ENCODE peak calls at places on chromosomes 6 and 20, in seven cellular contexts. U is H7; C is CD4-positive, alpha-beta T cell; A is naive thymus-derived CD4-positive, alpha-beta T cell; M is PC-9; T is GM23338; Q is ovary. B is an unnamed sample.

GRCh38 chr20:48198951-48199431 is 413.7 kb upstream of the SULF2 start:
- DNase-seq in U (no peak), C (no peak), A (no peak), M (no peak), T (no peak), Q (no peak), B (no peak)

GRCh38 chr20:58985656-58986055 is 4.6 kb downstream of the NELFCD start:
- DNase-seq in U (no peak), C (no peak), A (no peak), M (no peak), T (no peak), Q (no peak), B (no peak)

GRCh38 chr6:82380566-82381185 is 17.1 kb downstream of the TPBG start:
- DNase-seq in U (no peak), C (no peak), A (no peak), M (no peak), T (no peak), Q (no peak), B (no peak)

GRCh38 chr6:37822851-37823682 is 3.5 kb downstream of the ZFAND3 start:
- DNase-seq in U (no peak), C (no peak), A (no peak), M (no peak), T (peak; percentile 51), Q (no peak), B (no peak)

GRCh38 chr6:27312146-27312949 is at the start of gene POM121L2:
- DNase-seq in U (peak; percentile 87), C (peak; percentile 52), A (peak; percentile 60), M (peak; percentile 87), T (peak; percentile 92), Q (peak; percentile 28), B (peak; percentile 66)

GRCh38 chr20:3134151-3134550 is 25.5 kb downstream of the FASTKD5 start:
- DNase-seq in U (no peak), C (no peak), A (no peak), M (no peak), T (no peak), Q (no peak), B (no peak)

GRCh38 chr20:17896247-17896723 is 72.3 kb downstream of the SNX5 start:
- DNase-seq in U (peak; percentile 24), C (no peak), A (no peak), M (no peak), T (no peak), Q (no peak), B (no peak)

GRCh38 chr6:46325561-46326525 is 155.1 kb upstream of the ENPP5 start:
- DNase-seq in U (peak; percentile 44), C (no peak), A (no peak), M (no peak), T (peak; percentile 36), Q (peak; percentile 36), B (peak; percentile 3)

GRCh38 chr6:20915626-20916025 is 381.4 kb downstream of the CDKAL1 start:
- DNase-seq in U (no peak), C (no peak), A (no peak), M (no peak), T (no peak), Q (no peak), B (no peak)

GRCh38 chr6:66396145-66396544 is 689.1 kb upstream of the EYS start:
- DNase-seq in U (no peak), C (no peak), A (no peak), M (no peak), T (no peak), Q (no peak), B (no peak)

GRCh38 chr6:150720774-150721233 is 121.1 kb downstream of the PLEKHG1 start:
- DNase-seq in U (no peak), C (no peak), A (no peak), M (peak; percentile 45), T (peak; percentile 43), Q (no peak), B (peak; percentile 66)

GRCh38 chr6:84836366-84836765 is 72.0 kb upstream of the TBX18 start:
- DNase-seq in U (no peak), C (no peak), A (no peak), M (no peak), T (no peak), Q (no peak), B (no peak)

GRCh38 chr6:157019115-157019628 is 242.0 kb downstream of the ARID1B start:
- DNase-seq in U (no peak), C (no peak), A (no peak), M (no peak), T (peak; percentile 56), Q (no peak), B (no peak)

DNA sequence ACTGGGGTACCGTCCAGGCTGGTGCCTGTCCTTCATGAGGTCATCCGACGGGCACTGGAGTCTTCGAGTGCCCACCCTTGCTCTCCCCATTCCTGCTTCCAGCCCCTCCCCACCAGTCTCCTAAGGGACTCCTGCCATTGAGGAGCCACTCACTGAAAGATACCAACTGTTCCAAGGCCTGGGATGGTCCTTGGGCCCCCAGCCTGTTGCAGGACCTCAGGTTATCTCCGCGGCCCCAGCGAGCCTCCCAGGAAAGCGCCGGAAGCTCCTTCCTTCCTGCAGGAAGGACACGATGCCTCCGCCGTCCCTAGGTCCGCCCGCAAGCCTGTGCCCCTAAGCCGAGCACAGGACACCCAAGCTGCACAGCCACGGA is 1.2 kb downstream of the NKAIN4 start:
- DNase-seq in U (no peak), C (no peak), A (no peak), M (no peak), T (no peak), Q (no peak), B (no peak)
- H3K27me3 ChIP-seq in U (peaks cover 38% of the 10 kb centered on the region), C (peaks cover 41% of the 10 kb centered on the region), A (no peaks in the 10 kb centered on the region), M (peaks cover 60% of the 10 kb centered on the region), T (peaks cover 40% of the 10 kb centered on the region), Q (no peaks in the 10 kb centered on the region), B (peaks cover 3% of the 10 kb centered on the region)

GRCh38 chr20:19923762-19924161 is 93.4 kb upstream of the NAA20 start:
- DNase-seq in U (no peak), C (no peak), A (no peak), M (no peak), T (no peak), Q (no peak), B (no peak)

GRCh38 chr20:19921349-19921793 is 95.8 kb upstream of the NAA20 start:
- DNase-seq in U (peak; percentile 50), C (no peak), A (no peak), M (no peak), T (peak; percentile 66), Q (no peak), B (no peak)

GRCh38 chr20:19920388-19921138 is 96.6 kb upstream of the NAA20 start:
- DNase-seq in U (no peak), C (no peak), A (no peak), M (no peak), T (no peak), Q (no peak), B (no peak)

GRCh38 chr20:19924255-19924654 is 92.9 kb upstream of the NAA20 start:
- DNase-seq in U (no peak), C (no peak), A (no peak), M (no peak), T (no peak), Q (no peak), B (no peak)

DNA sequence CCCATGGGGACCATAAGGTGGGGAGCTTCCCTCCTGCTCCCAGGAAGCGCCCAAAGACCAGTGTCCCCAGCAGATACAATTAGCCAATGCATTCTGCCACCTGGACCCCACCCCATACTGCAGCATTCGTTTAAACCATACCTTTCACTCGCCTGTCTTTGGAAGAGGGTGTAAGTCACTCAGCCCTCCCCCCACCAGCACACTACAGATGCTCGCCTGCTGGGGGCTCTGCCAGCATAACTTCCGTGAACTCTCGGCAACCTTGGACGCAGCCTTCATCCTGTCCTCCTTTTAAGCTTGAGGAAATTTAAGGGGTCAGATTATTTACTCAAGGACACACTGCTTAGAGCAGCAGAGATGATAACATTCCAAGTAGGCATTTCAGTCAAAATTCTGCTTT is 94.4 kb upstream of the NAA20 start:
- DNase-seq in U (no peak), C (no peak), A (no peak), M (no peak), T (peak; percentile 25), Q (peak; percentile 30), B (no peak)
- H3K27me3 ChIP-seq in U (no peaks in the 10 kb centered on the region), C (no peaks in the 10 kb centered on the region), A (no peaks in the 10 kb centered on the region), M (no peaks in the 10 kb centered on the region), T (no peaks in the 10 kb centered on the region), Q (no peaks in the 10 kb centered on the region), B (no peaks in the 10 kb centered on the region)

GRCh38 chr20:36342316-36342715 is 36.2 kb downstream of the DLGAP4 start:
- DNase-seq in U (no peak), C (no peak), A (no peak), M (no peak), T (no peak), Q (no peak), B (no peak)

GRCh38 chr20:36341331-36342020 is 35.3 kb downstream of the DLGAP4 start:
- DNase-seq in U (no peak), C (no peak), A (no peak), M (no peak), T (no peak), Q (no peak), B (no peak)

GRCh38 chr20:36342721-36343120 is 36.6 kb downstream of the DLGAP4 start:
- DNase-seq in U (no peak), C (no peak), A (no peak), M (no peak), T (no peak), Q (no peak), B (no peak)

GRCh38 chr20:36339646-36340592 is 33.8 kb downstream of the DLGAP4 start:
- DNase-seq in U (peak; percentile 90), C (no peak), A (no peak), M (no peak), T (peak; percentile 76), Q (no peak), B (no peak)

DNA sequence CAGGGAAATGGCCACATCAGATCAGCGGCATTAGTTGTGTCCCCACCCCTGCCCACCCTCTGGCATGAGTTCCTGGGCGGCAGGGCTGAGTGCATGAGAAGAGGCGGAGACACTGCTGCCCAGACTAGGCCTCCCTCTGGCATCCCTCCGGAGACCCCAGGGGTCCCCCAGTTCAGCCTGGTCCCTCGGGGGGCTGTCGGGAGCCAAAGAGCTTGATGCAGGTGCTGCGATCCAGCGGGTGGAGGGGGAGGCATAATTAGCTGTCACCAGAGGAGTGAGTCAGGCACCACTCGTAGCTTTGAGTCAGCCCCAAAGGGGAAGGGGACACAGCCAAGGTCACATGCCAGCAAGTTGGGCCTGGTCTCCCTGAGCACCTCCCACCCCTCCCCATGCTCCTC is 34.5 kb downstream of the DLGAP4 start:
- DNase-seq in U (no peak), C (no peak), A (no peak), M (no peak), T (no peak), Q (no peak), B (no peak)
- H3K27me3 ChIP-seq in U (no peaks in the 10 kb centered on the region), C (no peaks in the 10 kb centered on the region), A (peaks cover 3% of the 10 kb centered on the region), M (no peaks in the 10 kb centered on the region), T (no peaks in the 10 kb centered on the region), Q (no peaks in the 10 kb centered on the region), B (no peaks in the 10 kb centered on the region)

GRCh38 chr6:104019075-104019474 is 840.6 kb downstream of the HACE1 start:
- DNase-seq in U (no peak), C (no peak), A (no peak), M (no peak), T (no peak), Q (no peak), B (no peak)
- H3K27me3 ChIP-seq in U (no peaks in the 10 kb centered on the region), C (no peaks in the 10 kb centered on the region), A (no peaks in the 10 kb centered on the region), M (no peaks in the 10 kb centered on the region), T (no peaks in the 10 kb centered on the region), Q (no peaks in the 10 kb centered on the region), B (no peaks in the 10 kb centered on the region)

B was measured in GM06990.